ENCODE peak calls at places on chromosomes 16 and 17, in seven cellular contexts. W is MM.1S; E is dorsolateral prefrontal cortex; L is effector memory CD4-positive, alpha-beta T cell; S is lung; D is heart right ventricle; T is heart left ventricle. C is an unnamed sample.

GRCh38 chr17:59221159-59221847 is 992 bp downstream of the GDPD1 start:
- DNase-seq in W (peak; percentile 6), E (no peak), L (no peak), S (no peak), D (no peak), T (no peak), C (no peak)

GRCh38 chr17:38872671-38873385 is 3.0 kb downstream of the LASP1 start:
- DNase-seq in W (no peak), E (no peak), L (no peak), S (no peak), D (no peak), T (no peak), C (no peak)

GRCh38 chr17:50534222-50534978 is 1.9 kb downstream of the EPN3 start:
- DNase-seq in W (no peak), E (no peak), L (no peak), S (no peak), D (no peak), T (no peak), C (no peak)

GRCh38 chr16:10729649-10730048 is 14.0 kb upstream of the NUBP1 start:
- DNase-seq in W (no peak), E (peak; percentile 51), L (no peak), S (peak; percentile 54), D (no peak), T (no peak), C (no peak)

GRCh38 chr17:7292194-7292593 is 2.2 kb downstream of the YBX2 start:
- DNase-seq in W (no peak), E (no peak), L (no peak), S (no peak), D (no peak), T (no peak), C (no peak)

GRCh38 chr16:78639775-78640174 is 540.3 kb downstream of the WWOX start:
- DNase-seq in W (peak; percentile 70), E (no peak), L (no peak), S (no peak), D (no peak), T (no peak), C (no peak)

GRCh38 chr17:77610518-77610893 is 348.0 kb upstream of the TNRC6C start:
- DNase-seq in W (no peak), E (no peak), L (no peak), S (no peak), D (no peak), T (no peak), C (no peak)

GRCh38 chr16:30085247-30085646 is 6.5 kb downstream of the TBX6 start:
- DNase-seq in W (no peak), E (no peak), L (no peak), S (no peak), D (no peak), T (peak; percentile 54), C (no peak)

GRCh38 chr16:1291576-1291974 is 17.9 kb upstream of the UBE2I start:
- DNase-seq in W (no peak), E (no peak), L (no peak), S (no peak), D (no peak), T (no peak), C (no peak)

GRCh38 chr16:10113248-10113647 is 69.0 kb downstream of the GRIN2A start:
- DNase-seq in W (no peak), E (no peak), L (no peak), S (no peak), D (no peak), T (no peak), C (no peak)

GRCh38 chr17:82400830-82401229 is 17.3 kb upstream of the HEXD start:
- DNase-seq in W (peak; percentile 70), E (no peak), L (peak; percentile 36), S (no peak), D (peak; percentile 47), T (peak; percentile 82), C (peak; percentile 27)

GRCh38 chr16:84851192-84852127 is 31.7 kb downstream of the CRISPLD2 start:
- DNase-seq in W (no peak), E (no peak), L (no peak), S (no peak), D (no peak), T (peak; percentile 33), C (no peak)

GRCh38 chr17:76519667-76520066 is 17.8 kb downstream of the CYGB start:
- DNase-seq in W (no peak), E (no peak), L (no peak), S (no peak), D (no peak), T (no peak), C (no peak)

GRCh38 chr17:76527430-76528111 is 9.9 kb downstream of the CYGB start:
- DNase-seq in W (no peak), E (no peak), L (peak; percentile 27), S (peak; percentile 57), D (peak; percentile 76), T (peak; percentile 88), C (peak; percentile 51)

GRCh38 chr17:76524598-76525512 is 12.7 kb downstream of the CYGB start:
- DNase-seq in W (no peak), E (no peak), L (no peak), S (peak; percentile 52), D (peak; percentile 81), T (peak; percentile 85), C (no peak)

GRCh38 chr17:76521262-76521661 is 16.2 kb downstream of the CYGB start:
- DNase-seq in W (no peak), E (no peak), L (no peak), S (no peak), D (no peak), T (no peak), C (no peak)

DNA sequence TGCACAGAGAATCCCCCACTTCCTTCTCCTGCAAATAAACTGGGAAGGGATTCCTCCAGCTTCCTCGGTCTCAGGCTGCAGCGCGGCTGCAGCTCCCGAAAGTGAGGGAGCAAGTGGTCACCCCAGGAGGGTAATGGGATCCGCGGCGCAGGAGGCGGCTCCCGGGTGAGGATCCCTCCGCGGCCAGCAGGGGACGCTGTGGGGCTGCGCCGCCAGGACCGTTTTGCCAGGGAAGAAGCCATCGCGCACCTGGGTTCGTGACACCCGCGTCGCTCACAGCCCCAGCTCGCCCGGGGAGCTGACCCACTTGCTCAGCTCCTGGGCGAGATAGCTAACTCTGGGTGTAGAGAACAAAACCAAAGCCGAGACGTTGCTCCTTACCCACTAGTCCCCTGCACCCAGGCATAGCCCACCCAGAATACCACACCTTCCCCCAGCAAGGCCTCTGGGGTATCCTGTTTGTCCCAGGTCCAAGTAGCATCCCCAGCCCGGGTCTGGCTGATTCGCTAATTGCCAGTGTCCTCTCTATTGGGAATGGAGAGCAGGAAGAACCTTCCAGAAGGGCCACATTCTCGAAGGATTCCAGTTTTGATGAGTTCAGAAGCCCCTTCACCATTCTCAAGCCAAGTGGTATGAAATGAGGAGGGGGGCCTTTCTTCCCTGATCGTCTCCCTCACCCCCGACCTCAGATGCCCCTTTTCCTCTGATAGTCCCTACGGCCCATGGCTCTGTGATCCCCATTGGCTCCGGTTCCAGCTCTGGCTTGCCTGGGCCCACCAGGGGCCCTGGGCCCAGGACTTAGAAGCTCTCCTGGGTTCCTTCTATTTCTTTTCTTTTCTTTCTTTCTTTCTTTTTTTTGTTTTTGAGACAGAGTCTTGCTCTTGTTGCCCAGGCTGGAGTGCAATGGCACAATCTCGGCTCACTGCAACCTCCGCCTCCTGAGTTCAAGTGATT is 14.1 kb downstream of the CYGB start:
- DNase-seq in W (peak; percentile 76), E (peak; percentile 64), L (peak; percentile 74), S (peak; percentile 82), D (peak; percentile 81), T (peak; percentile 91), C (peak; percentile 79)
- H3K4me3 ChIP-seq in W (no peak overlapping the region), E (peak overlapping the region; percentile 15), L (no peak overlapping the region), S (peak overlapping the region; percentile 5), D (no peak overlapping the region), T (no peak overlapping the region), C (no peak overlapping the region)

GRCh38 chr16:75238853-75239371 is 12.5 kb downstream of the BCAR1 start:
- DNase-seq in W (no peak), E (no peak), L (no peak), S (no peak), D (no peak), T (no peak), C (no peak)
- H3K27ac ChIP-seq in W (no peak overlapping the region), E (peak overlapping the region; percentile 94), L (no peak overlapping the region), S (peak overlapping the region; percentile 41), D (peak overlapping the region; percentile 90), T (peak overlapping the region; percentile 70), C (no peak overlapping the region)

DNA sequence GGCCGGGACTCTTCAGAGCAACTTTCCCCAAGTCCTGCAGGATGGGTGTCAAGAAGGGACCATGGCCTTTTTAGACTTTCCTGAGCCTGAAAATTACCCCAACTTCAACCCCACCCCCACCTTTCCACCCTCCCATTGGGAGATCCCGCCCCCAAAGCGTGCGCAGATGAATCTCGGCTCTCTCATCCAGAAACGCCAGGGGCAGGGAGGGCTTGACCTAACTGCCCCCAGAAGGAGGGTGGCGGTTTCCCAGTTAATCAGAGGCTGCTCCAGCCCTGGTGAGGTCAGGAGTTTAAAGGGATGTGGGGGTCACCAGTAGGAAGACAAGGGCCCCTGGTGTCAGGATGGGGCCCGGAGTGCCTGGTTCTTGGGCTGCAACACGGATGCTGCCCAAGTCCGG is 480 bp downstream of the KIF19 start:
- DNase-seq in W (no peak), E (no peak), L (no peak), S (no peak), D (no peak), T (no peak), C (no peak)
- H3K4me3 ChIP-seq in W (no peak overlapping the region), E (peak overlapping the region; percentile 77), L (peak overlapping the region; percentile 26), S (no peak overlapping the region), D (peak overlapping the region; percentile 34), T (peak overlapping the region; percentile 58), C (peak overlapping the region; percentile 48)

GRCh38 chr17:73622381-73622780 is 21.9 kb downstream of the SDK2 start:
- DNase-seq in W (no peak), E (no peak), L (no peak), S (no peak), D (no peak), T (peak; percentile 7), C (no peak)
- H3K27ac ChIP-seq in W (no peak overlapping the region), E (no peak overlapping the region), L (no peak overlapping the region), S (no peak overlapping the region), D (no peak overlapping the region), T (no peak overlapping the region), C (no peak overlapping the region)

GRCh38 chr16:8812162-8812843 is 14.7 kb downstream of the PMM2 start:
- DNase-seq in W (no peak), E (no peak), L (no peak), S (no peak), D (no peak), T (no peak), C (no peak)

GRCh38 chr16:8807189-8807588 is 9.6 kb downstream of the PMM2 start:
- DNase-seq in W (no peak), E (no peak), L (no peak), S (no peak), D (no peak), T (no peak), C (no peak)

GRCh38 chr16:8808009-8808408 is 10.4 kb downstream of the PMM2 start:
- DNase-seq in W (no peak), E (no peak), L (no peak), S (no peak), D (no peak), T (no peak), C (no peak)

GRCh38 chr16:8806272-8806983 is 8.8 kb downstream of the PMM2 start:
- DNase-seq in W (no peak), E (no peak), L (no peak), S (no peak), D (no peak), T (no peak), C (no peak)

GRCh38 chr16:8808613-8809353 is 11.1 kb downstream of the PMM2 start:
- DNase-seq in W (no peak), E (no peak), L (no peak), S (no peak), D (no peak), T (no peak), C (no peak)
- H3K4me3 ChIP-seq in W (no peak overlapping the region), E (no peak overlapping the region), L (no peak overlapping the region), S (no peak overlapping the region), D (no peak overlapping the region), T (no peak overlapping the region), C (no peak overlapping the region)

GRCh38 chr17:80264048-80264792 is 3.6 kb downstream of the RNF213 start:
- DNase-seq in W (peak; percentile 15), E (no peak), L (peak; percentile 37), S (no peak), D (no peak), T (no peak), C (peak; percentile 45)
- H3K27ac ChIP-seq in W (peak overlapping the region; percentile 42), E (no peak overlapping the region), L (peak overlapping the region; percentile 88), S (peak overlapping the region; percentile 80), D (peak overlapping the region; percentile 98), T (peak overlapping the region; percentile 98), C (peak overlapping the region; percentile 93)